ENCODE peak calls at places on chromosome 5, in five cellular contexts. X, M, E, W and S are unnamed samples.
A peak's percentile ranks its signal among the peaks of the same experiment; 100 is the strongest.

GRCh38 chr5:138464018-138464387 is 1.3 kb upstream of the EGR1 start:
- DNase-seq in X (peak; percentile 88), M (peak; percentile 99), E (peak; percentile 94), W (peak; percentile 97), S (peak; percentile 95)

GRCh38 chr5:145347026-145347616 is 488.0 kb downstream of the PRELID2 start:
- DNase-seq in X (no peak), M (no peak), E (peak; percentile 15), W (no peak), S (peak; percentile 23)

GRCh38 chr5:27130587-27130986 is 92.2 kb upstream of the CDH9 start:
- DNase-seq in X (no peak), M (no peak), E (no peak), W (no peak), S (no peak)

GRCh38 chr5:163910226-163910625 is 404.8 kb downstream of the MAT2B start:
- DNase-seq in X (no peak), M (no peak), E (no peak), W (no peak), S (no peak)

GRCh38 chr5:89064691-89065207 is 181.8 kb upstream of the MEF2C start:
- DNase-seq in X (no peak), M (no peak), E (no peak), W (no peak), S (no peak)

GRCh38 chr5:178367351-178368120 is 134.9 kb upstream of the PHYKPL start:
- DNase-seq in X (no peak), M (peak; percentile 23), E (no peak), W (no peak), S (no peak)

GRCh38 chr5:129395247-129395646 is 64.9 kb upstream of the ADAMTS19 start:
- DNase-seq in X (no peak), M (no peak), E (no peak), W (no peak), S (no peak)

GRCh38 chr5:139046551-139046950 is 151.6 kb downstream of the SIL1 start:
- DNase-seq in X (no peak), M (no peak), E (no peak), W (no peak), S (no peak)

GRCh38 chr5:152124413-152125082 is 199.9 kb upstream of the GLRA1 start:
- DNase-seq in X (no peak), M (no peak), E (peak; percentile 9), W (no peak), S (no peak)

GRCh38 chr5:36593867-36594266 is 12.5 kb upstream of the SLC1A3 start:
- DNase-seq in X (no peak), M (no peak), E (no peak), W (no peak), S (no peak)

GRCh38 chr5:93192107-93192506 is 388.9 kb downstream of the NR2F1-AS1 start:
- DNase-seq in X (no peak), M (no peak), E (no peak), W (no peak), S (no peak)

GRCh38 chr5:55303238-55303690 is 4.2 kb downstream of the DHX29 start:
- DNase-seq in X (no peak), M (no peak), E (peak; percentile 16), W (no peak), S (peak; percentile 10)

GRCh38 chr5:138029944-138030343 is 2.9 kb downstream of the FAM13B start:
- DNase-seq in X (no peak), M (no peak), E (no peak), W (no peak), S (no peak)

GRCh38 chr5:149618581-149619248 is 37.4 kb downstream of the ARHGEF37 start:
- DNase-seq in X (no peak), M (peak; percentile 69), E (peak; percentile 60), W (no peak), S (peak; percentile 64)

GRCh38 chr5:43315697-43316096 is 2.5 kb upstream of the HMGCS1 start:
- DNase-seq in X (no peak), M (no peak), E (no peak), W (no peak), S (no peak)

GRCh38 chr5:74394543-74394923 is 246.0 kb downstream of the ENC1 start:
- DNase-seq in X (no peak), M (no peak), E (no peak), W (no peak), S (no peak)

GRCh38 chr5:14215901-14216300 is 72.8 kb downstream of the TRIO start:
- DNase-seq in X (no peak), M (no peak), E (no peak), W (no peak), S (no peak)

GRCh38 chr5:14212838-14213237 is 69.7 kb downstream of the TRIO start:
- DNase-seq in X (no peak), M (no peak), E (peak; percentile 51), W (no peak), S (peak; percentile 69)

GRCh38 chr5:14211818-14212799 is 69.0 kb downstream of the TRIO start:
- DNase-seq in X (no peak), M (no peak), E (peak; percentile 46), W (no peak), S (no peak)

GRCh38 chr5:14213253-14213652 is 70.1 kb downstream of the TRIO start:
- DNase-seq in X (no peak), M (no peak), E (no peak), W (no peak), S (no peak)

DNA sequence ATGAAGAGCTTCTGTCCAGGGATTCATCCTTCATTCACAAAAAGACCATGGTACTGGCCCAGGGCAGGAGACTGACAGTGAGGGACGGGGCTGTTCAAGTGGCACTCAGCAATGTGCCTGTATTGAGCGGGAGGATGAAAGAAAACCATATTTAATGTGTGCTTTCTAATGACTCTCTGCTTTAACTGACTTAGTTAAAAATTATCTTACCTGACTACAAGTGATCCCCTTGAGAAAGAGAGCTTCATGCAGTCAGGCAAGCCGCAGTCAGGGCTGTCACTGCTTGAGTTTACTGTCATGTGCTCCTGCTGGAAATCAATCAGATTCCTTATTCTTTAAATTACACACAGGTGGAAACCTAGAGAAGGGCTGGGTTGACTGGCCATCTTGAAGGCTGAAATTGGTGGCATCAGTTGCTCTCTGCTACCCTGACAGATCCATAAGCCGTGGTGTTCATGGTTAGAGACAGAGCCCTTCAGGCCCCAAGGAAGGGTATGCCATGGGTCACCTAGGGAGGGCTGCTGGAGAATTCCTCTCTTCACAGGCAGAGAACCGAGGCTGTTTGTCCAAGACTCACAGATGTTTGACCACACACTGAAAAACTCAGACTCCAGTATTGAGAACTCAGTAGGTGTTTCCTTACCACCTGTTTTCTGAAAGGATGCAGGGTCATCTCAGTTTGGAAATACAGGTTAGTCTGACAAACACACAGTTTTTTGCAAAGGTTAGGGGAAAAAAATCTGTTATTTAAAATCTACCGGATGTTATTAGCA is 70.9 kb downstream of the TRIO start:
- DNase-seq in X (no peak), M (no peak), E (peak; percentile 61), W (no peak), S (no peak)
- H3K4me1 ChIP-seq in X (peaks cover 42% of the 10 kb centered on the region), M (peaks cover 71% of the 10 kb centered on the region), E (peaks cover 81% of the 10 kb centered on the region), W (peaks cover 39% of the 10 kb centered on the region), S (peaks cover 39% of the 10 kb centered on the region)

DNA sequence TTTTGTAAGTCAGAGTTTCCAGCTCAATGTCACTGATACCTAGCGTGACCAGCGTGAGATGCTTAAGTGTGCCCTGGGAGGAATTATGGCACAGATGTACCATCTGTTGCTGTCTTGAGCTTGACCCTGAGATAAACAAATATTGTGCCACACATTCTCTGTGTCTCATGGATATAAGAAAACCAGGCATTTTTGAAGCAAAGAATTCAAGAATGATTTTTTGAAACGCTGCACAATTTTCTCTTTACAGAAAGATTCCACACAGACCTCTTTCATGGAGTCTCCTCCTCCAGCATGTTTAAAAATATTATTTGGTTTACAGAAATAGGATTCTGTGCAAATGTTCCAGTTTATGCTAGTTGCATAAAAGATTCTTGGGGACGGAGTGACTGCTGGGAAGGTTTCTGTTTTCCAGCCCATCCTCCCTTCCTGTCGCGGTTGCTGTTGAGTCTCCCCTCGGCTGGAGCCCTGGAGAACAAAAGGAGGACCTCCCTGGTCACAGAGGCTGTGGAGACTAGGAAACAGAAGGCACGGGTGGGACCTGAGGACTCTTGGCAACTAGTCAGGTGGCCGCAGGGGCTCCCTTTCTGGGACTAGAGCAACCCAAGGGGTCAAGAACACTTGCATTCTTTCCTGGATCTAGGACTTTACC is 120.8 kb downstream of the RASGRF2 start:
- DNase-seq in X (no peak), M (no peak), E (no peak), W (no peak), S (no peak)
- H3K4me3 ChIP-seq in X (no peak overlapping the region), M (no peak overlapping the region), E (no peak overlapping the region), W (no peak overlapping the region), S (no peak overlapping the region)

GRCh38 chr5:2750026-2750757 is 1.3 kb downstream of the IRX2 start:
- DNase-seq in X (no peak), M (no peak), E (no peak), W (no peak), S (no peak)
- H3K4me1 ChIP-seq in X (peaks cover 71% of the 10 kb centered on the region), M (no peaks in the 10 kb centered on the region), E (peaks cover 6% of the 10 kb centered on the region), W (peaks cover 38% of the 10 kb centered on the region), S (no peaks in the 10 kb centered on the region)

DNA sequence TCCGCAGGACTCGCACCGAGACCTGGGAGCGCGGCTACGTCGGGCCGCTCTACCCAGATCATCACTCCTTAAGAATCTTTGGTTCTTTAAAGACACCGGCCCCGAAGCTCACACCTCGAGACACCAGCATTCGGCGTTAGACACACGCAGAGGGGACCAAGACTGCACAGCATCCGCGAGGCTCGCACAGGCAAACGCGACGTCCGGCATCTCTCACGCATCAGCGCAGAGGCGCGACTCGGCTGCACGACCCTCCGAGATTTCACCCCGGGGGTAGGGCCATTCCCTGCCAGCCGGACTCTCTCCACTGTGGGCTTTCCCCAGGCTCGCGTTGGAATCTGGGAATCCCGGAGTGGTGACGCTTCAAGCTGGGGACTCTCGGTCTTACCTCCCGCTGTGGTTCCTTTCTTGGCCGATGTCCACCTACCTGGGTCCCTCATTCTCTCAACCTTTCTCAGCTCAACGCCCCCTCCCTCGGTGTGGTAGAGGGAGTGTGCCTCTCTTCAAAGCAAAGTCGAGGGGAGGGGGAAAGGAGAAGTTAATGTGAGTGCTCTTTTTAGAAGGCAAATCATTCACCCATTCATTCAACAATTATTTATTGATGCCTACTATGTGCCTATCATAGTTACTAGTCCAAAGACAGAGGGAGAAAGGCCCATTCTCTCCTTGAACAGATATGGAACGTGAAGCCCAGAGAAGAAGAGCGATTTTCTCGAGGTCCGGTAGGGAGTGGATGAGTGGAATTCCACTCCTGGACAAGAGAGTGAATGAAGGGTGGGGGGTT is 1.3 kb upstream of the HAND1 start:
- DNase-seq in X (no peak), M (peak; percentile 45), E (no peak), W (no peak), S (no peak)
- H3K4me3 ChIP-seq in X (no peak overlapping the region), M (peak overlapping the region; percentile 61), E (no peak overlapping the region), W (no peak overlapping the region), S (no peak overlapping the region)